ENCODE peak calls at places on chromosomes 3 and 15, in five cellular contexts. R is fibroblast of the aortic adventitia, T is foreskin fibroblast, O is cardiac muscle cell, F is tibial nerve. W is an unnamed sample.

GRCh38 chr3:81531846-81532245 is 229.6 kb downstream of the GBE1 start:
- DNase-seq in R (no peak), T (no peak), O (no peak), F (no peak), W (no peak)

GRCh38 chr15:44588541-44588940 is 51.6 kb downstream of the EIF3J start:
- DNase-seq in R (no peak), T (no peak), O (no peak), F (no peak), W (no peak)

GRCh38 chr3:178405456-178405970 is 130.7 kb upstream of the KCNMB2 start:
- DNase-seq in R (peak), T (peak), O (no peak), F (no peak), W (peak)

GRCh38 chr15:31606942-31607497 is 280.4 kb downstream of the KLF13 start:
- DNase-seq in R (peak), T (no peak), O (peak), F (no peak), W (no peak)

GRCh38 chr15:87293016-87293415 is 963.5 kb downstream of the NTRK3 start:
- DNase-seq in R (no peak), T (no peak), O (no peak), F (no peak), W (peak)

GRCh38 chr15:36126194-36126593 is 453.2 kb upstream of the CDIN1 start:
- DNase-seq in R (no peak), T (no peak), O (no peak), F (no peak), W (no peak)

GRCh38 chr15:74320358-74321247 is 46.8 kb downstream of the CYP11A1 start:
- DNase-seq in R (peak), T (peak), O (peak), F (peak), W (no peak)

GRCh38 chr15:91981802-91982201 is 128.3 kb downstream of the SLCO3A1 start:
- DNase-seq in R (no peak), T (no peak), O (no peak), F (no peak), W (no peak)

GRCh38 chr3:117356296-117356695 is 646.7 kb downstream of the TUSC7 start:
- DNase-seq in R (no peak), T (no peak), O (no peak), F (no peak), W (no peak)

GRCh38 chr3:14523792-14524191 is 16.4 kb downstream of the GRIP2 start:
- DNase-seq in R (peak), T (peak), O (no peak), F (no peak), W (peak)

GRCh38 chr15:76363251-76363650 is 26.7 kb downstream of the ISL2 start:
- DNase-seq in R (no peak), T (no peak), O (no peak), F (no peak), W (no peak)

GRCh38 chr3:13261104-13261800 is 158.9 kb downstream of the NUP210 start:
- DNase-seq in R (no peak), T (no peak), O (peak), F (no peak), W (no peak)

GRCh38 chr3:62051506-62051905 is 321.8 kb downstream of the FEZF2 start:
- DNase-seq in R (peak), T (peak), O (peak), F (no peak), W (no peak)

GRCh38 chr15:88881781-88882180 is 13.6 kb downstream of the HAPLN3 start:
- DNase-seq in R (no peak), T (peak), O (no peak), F (no peak), W (no peak)

GRCh38 chr3:128647307-128647706 is 3.3 kb downstream of the RPN1 start:
- DNase-seq in R (no peak), T (no peak), O (no peak), F (no peak), W (no peak)
- H3K4me3 ChIP-seq in R (no peak), T (no peak), O (no peak), F (no peak), W (no peak)

GRCh38 chr15:77584201-77584600 is 48.5 kb downstream of the LINGO1 start:
- DNase-seq in R (no peak), T (no peak), O (peak), F (no peak), W (no peak)
- TF ChIP-seq CTCF in R (peak), T (no peak), O (peak), F (no peak), W (peak)

GRCh38 chr15:64699767-64700388 is 75.5 kb downstream of the RBPMS2 start:
- DNase-seq in R (peak), T (peak), O (peak), F (no peak), W (no peak)
- H3K4me3 ChIP-seq in R (peak), T (peak), O (peak), F (no peak), W (no peak)

GRCh38 chr3:129003578-129004112 is 2.5 kb downstream of the EFCC1 start:
- DNase-seq in R (no peak), T (no peak), O (peak), F (no peak), W (no peak)
- TF ChIP-seq CTCF in R (no peak), T (no peak), O (no peak), F (no peak), W (no peak)

W was measured in BJ.